ENCODE peak calls at places on chromosomes 4 and X, in four cellular contexts. R, J, W and Q are unnamed samples.

GRCh38 chrX:107683124-107683895 is 55.0 kb downstream of the PRPS1 start:
- DNase-seq in R (no peak), J (no peak), W (no peak), Q (peak; percentile 57)

GRCh38 chr4:183178201-183178600 is 79.1 kb downstream of the WWC2 start:
- DNase-seq in R (no peak), J (no peak), W (no peak), Q (no peak)

GRCh38 chr4:78938868-78939666 is at the start of gene PAQR3:
- DNase-seq in R (peak; percentile 92), J (peak; percentile 87), W (peak; percentile 92), Q (peak; percentile 88)

GRCh38 chrX:132227383-132228112 is 8.3 kb upstream of the RAP2C start:
- DNase-seq in R (no peak), J (no peak), W (no peak), Q (no peak)

GRCh38 chr4:121189811-121190210 is 25.7 kb upstream of the TNIP3 start:
- DNase-seq in R (no peak), J (no peak), W (no peak), Q (no peak)

GRCh38 chrX:13048265-13048664 is 3.8 kb upstream of the FAM9C start:
- DNase-seq in R (no peak), J (no peak), W (no peak), Q (no peak)

GRCh38 chrX:77527233-77528001 is 80.2 kb downstream of the FGF16 start:
- DNase-seq in R (peak; percentile 27), J (peak; percentile 35), W (no peak), Q (peak; percentile 85)

GRCh38 chrX:1472975-1473374 is 20.3 kb upstream of the ASMTL start:
- DNase-seq in R (no peak), J (no peak), W (no peak), Q (no peak)

GRCh38 chr4:30473225-30473624 is 246.9 kb upstream of the PCDH7 start:
- DNase-seq in R (no peak), J (no peak), W (no peak), Q (no peak)

GRCh38 chr4:128590773-128591172 is 218.7 kb upstream of the JADE1 start:
- DNase-seq in R (peak; percentile 73), J (peak; percentile 33), W (no peak), Q (no peak)

GRCh38 chrX:150899191-150899757 is 806 bp upstream of the CD99L2 start:
- DNase-seq in R (peak; percentile 65), J (peak; percentile 39), W (peak; percentile 19), Q (peak; percentile 32)

GRCh38 chr4:112515278-112516075 is 503 bp downstream of the NEUROG2 start:
- DNase-seq in R (peak; percentile 79), J (no peak), W (peak; percentile 66), Q (peak; percentile 55)

GRCh38 chr4:1604706-1605205 is 79.4 kb downstream of the FAM53A start:
- DNase-seq in R (peak; percentile 80), J (peak; percentile 18), W (no peak), Q (peak; percentile 11)

GRCh38 chr4:174282836-174283506 is 496 bp downstream of the FBXO8 start:
- DNase-seq in R (peak; percentile 48), J (peak; percentile 84), W (peak; percentile 56), Q (peak; percentile 77)